ENCODE peak calls at places on chromosome 3, in nine cellular contexts. P is ovary, C is HFFc6, J is endothelial cell, H is OCI-LY7, U is A549, M is astrocyte of the spinal cord, L is upper lobe of right lung, X is AG10803. I is an unnamed sample.

GRCh38 chr3:77947671-77948070 is 907.8 kb downstream of the ROBO2 start:
- DNase-seq in P (no peak), C (no peak), J (no peak), H (no peak), U (no peak), M (no peak), L (no peak), X (no peak), I (no peak)

GRCh38 chr3:170002231-170002630 is 35.6 kb upstream of the GPR160 start:
- DNase-seq in P (no peak), C (no peak), J (no peak), H (no peak), U (no peak), M (no peak), L (no peak), X (no peak), I (no peak)

GRCh38 chr3:188901126-188901525 is 270.6 kb upstream of the TPRG1 start:
- DNase-seq in P (no peak), C (peak), J (no peak), H (no peak), U (no peak), M (peak), L (no peak), X (peak), I (no peak)

GRCh38 chr3:119542168-119542767 is 17.1 kb downstream of the CD80 start:
- DNase-seq in P (no peak), C (no peak), J (no peak), H (no peak), U (no peak), M (no peak), L (no peak), X (no peak), I (no peak)

GRCh38 chr3:139388961-139389551 is 391 bp downstream of the COPB2 start:
- DNase-seq in P (no peak), C (no peak), J (no peak), H (peak), U (no peak), M (no peak), L (no peak), X (no peak), I (no peak)

GRCh38 chr3:20185364-20185732 is 658 bp downstream of the SGO1 start:
- DNase-seq in P (no peak), C (peak), J (peak), H (peak), U (peak), M (no peak), L (no peak), X (peak), I (no peak)

GRCh38 chr3:139353920-139354556 is 10.2 kb downstream of the MRPS22 start:
- DNase-seq in P (no peak), C (peak), J (peak), H (peak), U (peak), M (peak), L (no peak), X (peak), I (peak)

GRCh38 chr3:48656061-48656840 is 6.4 kb downstream of the CELSR3 start:
- DNase-seq in P (peak), C (peak), J (peak), H (peak), U (peak), M (peak), L (peak), X (peak), I (peak)

GRCh38 chr3:3800685-3801509 is 1.7 kb downstream of the LRRN1 start:
- DNase-seq in P (peak), C (no peak), J (peak), H (no peak), U (no peak), M (no peak), L (peak), X (no peak), I (peak)

GRCh38 chr3:171168086-171168485 is 141.6 kb upstream of the SLC2A2 start:
- DNase-seq in P (no peak), C (peak), J (peak), H (no peak), U (peak), M (peak), L (no peak), X (peak), I (no peak)

GRCh38 chr3:51686512-51687215 is 15.6 kb downstream of the TEX264 start:
- DNase-seq in P (no peak), C (no peak), J (no peak), H (peak), U (no peak), M (no peak), L (peak), X (peak), I (no peak)

GRCh38 chr3:156688849-156689452 is 14.6 kb downstream of the TIPARP start:
- DNase-seq in P (no peak), C (no peak), J (no peak), H (no peak), U (no peak), M (no peak), L (no peak), X (no peak), I (no peak)

GRCh38 chr3:135806342-135806741 is 159.2 kb upstream of the PPP2R3A start:
- DNase-seq in P (no peak), C (no peak), J (no peak), H (no peak), U (no peak), M (no peak), L (no peak), X (no peak), I (no peak)

GRCh38 chr3:185540705-185541104 is 11.7 kb downstream of the LIPH start:
- DNase-seq in P (no peak), C (no peak), J (no peak), H (no peak), U (no peak), M (no peak), L (no peak), X (peak), I (no peak)

GRCh38 chr3:124837730-124838186 is 49.4 kb downstream of the ITGB5 start:
- DNase-seq in P (no peak), C (peak), J (peak), H (no peak), U (peak), M (peak), L (no peak), X (peak), I (peak)

GRCh38 chr3:64133272-64133671 is 92.0 kb downstream of the PRICKLE2 start:
- DNase-seq in P (no peak), C (no peak), J (no peak), H (no peak), U (no peak), M (no peak), L (no peak), X (no peak), I (no peak)

GRCh38 chr3:178968996-178969700 is 102.5 kb downstream of the ZMAT3 start:
- DNase-seq in P (no peak), C (no peak), J (no peak), H (peak), U (no peak), M (no peak), L (no peak), X (no peak), I (no peak)

GRCh38 chr3:138348950-138349739 is 766 bp downstream of the MRAS start:
- DNase-seq in P (peak), C (peak), J (peak), H (no peak), U (peak), M (peak), L (no peak), X (peak), I (peak)

GRCh38 chr3:178063475-178063874 is 472.8 kb upstream of the KCNMB2 start:
- DNase-seq in P (no peak), C (peak), J (no peak), H (no peak), U (no peak), M (peak), L (no peak), X (peak), I (no peak)

GRCh38 chr3:168249539-168250414 is 154.1 kb upstream of the GOLIM4 start:
- DNase-seq in P (peak), C (peak), J (peak), H (peak), U (peak), M (peak), L (peak), X (peak), I (peak)

GRCh38 chr3:53645754-53646153 is 151.3 kb downstream of the CACNA1D start:
- DNase-seq in P (no peak), C (no peak), J (no peak), H (no peak), U (no peak), M (no peak), L (no peak), X (no peak), I (no peak)

GRCh38 chr3:110902453-110903085 is 169.0 kb upstream of the NECTIN3 start:
- DNase-seq in P (no peak), C (no peak), J (no peak), H (no peak), U (no peak), M (no peak), L (no peak), X (no peak), I (no peak)

GRCh38 chr3:150057227-150057626 is 86.5 kb upstream of the PFN2 start:
- DNase-seq in P (no peak), C (no peak), J (no peak), H (no peak), U (no peak), M (no peak), L (no peak), X (no peak), I (no peak)

GRCh38 chr3:53490131-53490474 is 4.3 kb upstream of the CACNA1D start:
- DNase-seq in P (no peak), C (no peak), J (no peak), H (no peak), U (no peak), M (no peak), L (no peak), X (no peak), I (no peak)

GRCh38 chr3:148902173-148902791 is 37.2 kb downstream of the CPA3 start:
- DNase-seq in P (no peak), C (peak), J (no peak), H (no peak), U (no peak), M (peak), L (no peak), X (peak), I (no peak)

GRCh38 chr3:186818956-186819355 is 12.7 kb upstream of the RFC4 start:
- DNase-seq in P (no peak), C (no peak), J (no peak), H (no peak), U (no peak), M (no peak), L (no peak), X (no peak), I (no peak)

GRCh38 chr3:156050918-156051317 is 69.5 kb upstream of the KCNAB1 start:
- DNase-seq in P (no peak), C (no peak), J (no peak), H (no peak), U (peak), M (no peak), L (no peak), X (no peak), I (no peak)

GRCh38 chr3:11331101-11331500 is 58.9 kb downstream of the ATG7 start:
- DNase-seq in P (no peak), C (peak), J (no peak), H (no peak), U (no peak), M (peak), L (no peak), X (peak), I (no peak)

GRCh38 chr3:149224736-149225594 is 3.3 kb upstream of the CP start:
- DNase-seq in P (no peak), C (peak), J (no peak), H (no peak), U (peak), M (peak), L (no peak), X (peak), I (no peak)

GRCh38 chr3:29144807-29145206 is 136.1 kb upstream of the RBMS3 start:
- DNase-seq in P (peak), C (peak), J (no peak), H (no peak), U (peak), M (peak), L (no peak), X (peak), I (no peak)
- TF ChIP-seq CTCF in P (no peak), C (peak), J (no peak), H (no peak), U (no peak), M (peak), L (no peak), X (peak), I (no peak)

DNA sequence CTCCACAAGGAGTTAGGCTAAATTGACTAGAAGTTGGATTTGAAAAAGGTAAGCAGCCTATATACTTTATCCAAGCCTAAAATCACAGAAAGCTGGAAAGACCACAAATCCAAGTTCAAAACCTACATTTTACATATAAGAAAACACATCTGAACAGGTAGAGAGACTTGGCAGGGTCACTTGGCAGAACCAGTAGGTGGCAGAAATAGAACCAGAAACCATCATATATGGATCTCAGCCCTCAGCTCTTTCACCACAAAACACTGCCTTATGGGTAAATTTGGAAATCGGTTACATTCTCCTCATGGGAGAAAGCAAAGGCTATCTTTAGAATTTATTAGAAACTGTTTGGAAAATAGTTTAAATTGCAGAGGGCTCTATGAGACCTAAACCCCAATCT is 44.2 kb downstream of the MKRN2 start:
- DNase-seq in P (no peak), C (no peak), J (no peak), H (no peak), U (peak), M (no peak), L (no peak), X (peak), I (no peak)
- TF ChIP-seq CTCF in P (no peak), C (no peak), J (no peak), H (peak), U (no peak), M (no peak), L (no peak), X (peak), I (no peak)

DNA sequence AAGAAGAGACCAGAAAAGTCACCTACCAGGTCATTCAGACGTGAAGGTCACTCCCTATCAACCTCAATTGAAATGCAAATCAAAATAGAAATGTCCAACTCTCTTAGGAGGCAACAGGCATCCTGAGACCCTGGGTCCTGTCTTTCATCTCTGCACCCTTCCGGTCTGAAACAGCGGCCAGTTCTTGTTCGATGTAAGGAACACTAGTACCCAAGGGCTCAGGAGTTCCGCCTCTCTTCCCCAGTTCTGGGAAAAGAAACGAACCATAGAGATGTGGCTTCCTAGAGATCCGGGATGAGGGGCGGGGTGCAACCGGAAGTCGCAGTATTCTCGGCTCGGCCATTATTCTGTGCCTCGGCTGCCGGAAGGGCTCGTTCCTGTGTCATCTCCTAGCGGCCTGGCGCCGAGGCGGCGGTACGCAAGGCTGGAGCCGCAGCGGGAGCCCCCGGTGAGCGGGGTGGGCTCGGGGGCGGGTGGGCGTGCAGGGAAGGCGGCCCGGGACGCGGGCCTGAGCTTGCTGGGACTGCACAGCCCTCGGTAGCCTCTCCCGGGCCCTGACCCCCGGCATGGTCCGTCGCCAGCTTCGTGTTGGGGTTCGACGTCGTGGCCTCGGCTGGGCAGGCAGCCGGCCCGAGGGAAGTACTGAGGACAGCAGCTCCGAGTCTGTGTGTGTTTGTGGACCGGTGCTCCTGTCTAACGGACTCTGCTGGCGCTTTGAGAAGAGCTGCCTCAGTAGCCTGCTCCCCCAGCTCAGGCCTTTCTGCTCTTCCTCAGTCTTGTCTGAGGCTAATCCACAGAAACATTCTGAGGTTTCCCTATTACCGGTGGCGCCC is at the start of gene ZNF197:
- DNase-seq in P (peak), C (peak), J (peak), H (peak), U (peak), M (peak), L (peak), X (peak), I (peak)
- TF ChIP-seq CTCF in P (no peak), C (peak), J (no peak), H (no peak), U (no peak), M (peak), L (no peak), X (no peak), I (peak)

GRCh38 chr3:113275876-113276580 is 64.7 kb downstream of the BOC start:
- DNase-seq in P (no peak), C (peak), J (no peak), H (peak), U (no peak), M (peak), L (no peak), X (peak), I (peak)
- TF ChIP-seq CTCF in P (peak), C (peak), J (no peak), H (no peak), U (no peak), M (peak), L (no peak), X (peak), I (peak)

GRCh38 chr3:17894434-17895060 is 152.1 kb upstream of the TBC1D5 start:
- DNase-seq in P (no peak), C (peak), J (peak), H (peak), U (peak), M (peak), L (no peak), X (peak), I (peak)
- TF ChIP-seq CTCF in P (no peak), C (peak), J (peak), H (peak), U (peak), M (peak), L (peak), X (peak), I (peak)

DNA sequence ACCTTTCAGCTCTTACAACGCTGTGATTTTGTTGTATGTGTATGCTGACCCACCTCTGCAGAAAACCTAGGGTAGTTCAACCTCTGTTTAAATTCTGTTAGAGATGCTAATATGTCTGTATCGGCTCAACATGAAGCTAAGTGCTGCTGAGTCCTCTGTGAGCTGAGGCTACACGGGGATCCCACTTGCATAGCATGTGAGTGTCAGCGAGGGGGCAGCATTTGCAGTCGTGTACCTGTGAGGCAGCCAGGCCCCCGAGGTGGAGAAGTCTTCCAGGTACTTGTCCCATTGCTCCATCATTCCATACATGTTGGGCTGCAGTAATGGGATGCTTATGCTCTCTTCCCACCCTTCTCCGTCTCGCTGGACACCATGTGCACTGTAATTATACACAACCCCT is 3.7 kb downstream of the MKRN2OS start:
- DNase-seq in P (no peak), C (no peak), J (no peak), H (peak), U (no peak), M (no peak), L (no peak), X (no peak), I (no peak)
- TF ChIP-seq CTCF in P (no peak), C (no peak), J (no peak), H (peak), U (no peak), M (peak), L (no peak), X (peak), I (peak)

GRCh38 chr3:27472166-27472565 is 12.0 kb downstream of the SLC4A7 start:
- DNase-seq in P (no peak), C (no peak), J (no peak), H (no peak), U (no peak), M (no peak), L (no peak), X (no peak), I (no peak)

GRCh38 chr3:27468283-27468886 is 15.8 kb downstream of the SLC4A7 start:
- DNase-seq in P (no peak), C (no peak), J (no peak), H (no peak), U (no peak), M (no peak), L (no peak), X (no peak), I (no peak)

GRCh38 chr3:27462228-27462627 is 22.0 kb downstream of the SLC4A7 start:
- DNase-seq in P (no peak), C (no peak), J (no peak), H (no peak), U (no peak), M (no peak), L (no peak), X (no peak), I (no peak)

GRCh38 chr3:27464646-27465045 is 19.5 kb downstream of the SLC4A7 start:
- DNase-seq in P (no peak), C (no peak), J (no peak), H (no peak), U (no peak), M (no peak), L (no peak), X (no peak), I (no peak)

DNA sequence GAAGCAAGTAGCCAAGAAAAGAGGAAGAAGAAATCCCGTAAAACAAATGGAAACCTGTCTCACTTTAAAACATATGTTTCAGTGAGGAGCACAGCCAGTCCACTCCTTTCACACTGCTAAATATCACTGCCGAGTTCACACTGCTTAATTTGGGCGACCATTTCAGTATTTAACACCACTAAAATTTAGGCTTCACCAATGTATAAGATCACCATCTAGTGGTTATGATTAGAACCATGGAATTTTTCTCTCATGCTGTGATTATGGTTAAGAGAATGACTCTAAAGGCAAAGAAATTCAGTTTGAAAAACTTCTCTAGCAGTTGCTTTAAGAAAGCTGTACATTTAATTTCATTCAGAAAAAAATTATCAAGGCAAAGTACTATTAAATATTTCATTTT is 16.6 kb downstream of the SLC4A7 start:
- DNase-seq in P (no peak), C (peak), J (no peak), H (peak), U (peak), M (peak), L (no peak), X (peak), I (no peak)
- TF ChIP-seq CTCF in P (peak), C (peak), J (peak), H (peak), U (peak), M (peak), L (peak), X (peak), I (peak)

GRCh38 chr3:163916596-163917560 is 1161.4 kb downstream of the SI start:
- DNase-seq in P (no peak), C (no peak), J (peak), H (peak), U (peak), M (no peak), L (no peak), X (no peak), I (no peak)
- TF ChIP-seq CTCF in P (no peak), C (no peak), J (peak), H (peak), U (no peak), M (no peak), L (peak), X (no peak), I (peak)

GRCh38 chr3:58288011-58288728 is 17.9 kb upstream of the RPP14 start:
- DNase-seq in P (peak), C (no peak), J (no peak), H (no peak), U (peak), M (no peak), L (no peak), X (peak), I (no peak)
- TF ChIP-seq CTCF in P (no peak), C (peak), J (no peak), H (peak), U (no peak), M (no peak), L (no peak), X (peak), I (peak)

GRCh38 chr3:100650651-100651611 is 41.5 kb downstream of the ADGRG7 start:
- DNase-seq in P (no peak), C (peak), J (no peak), H (peak), U (peak), M (peak), L (no peak), X (peak), I (no peak)
- TF ChIP-seq CTCF in P (no peak), C (no peak), J (no peak), H (peak), U (no peak), M (no peak), L (no peak), X (peak), I (no peak)